ENCODE peak calls at places on chromosomes 3 and 15, in seven cellular contexts. U is heart left ventricle, T is transverse colon, Y is ovary, X is GM12878, Q is endothelial cell of umbilical vein, E is body of pancreas. A is an unnamed sample.
A peak's percentile ranks its signal among the peaks of the same experiment; 100 is the strongest.

GRCh38 chr3:57706462-57706861 is 13.6 kb upstream of the DENND6A start:
- DNase-seq in E (no peak), T (no peak), X (no peak), Q (peak; percentile 51), U (no peak), Y (no peak), A (no peak)

GRCh38 chr3:187992609-187993008 is 161.3 kb upstream of the LPP start:
- DNase-seq in Y (no peak), X (no peak), T (no peak), E (no peak), Q (no peak), U (no peak), A (no peak)

GRCh38 chr3:179671709-179672337 is 19.0 kb downstream of the USP13 start:
- DNase-seq in E (no peak), U (no peak), Q (peak; percentile 100), X (no peak), Y (no peak), T (no peak), A (no peak)

GRCh38 chr15:26864664-26865191 is 2.1 kb upstream of the GABRA5 start:
- DNase-seq in T (no peak), Y (no peak), Q (peak; percentile 4), E (no peak), X (no peak), U (no peak), A (peak; percentile 31)

GRCh38 chr15:62452656-62453055 is 287.6 kb upstream of the C2CD4B start:
- DNase-seq in Y (no peak), U (no peak), Q (no peak), E (no peak), X (no peak), T (no peak), A (no peak)

GRCh38 chr3:54967586-54968244 is 39.9 kb upstream of the LRTM1 start:
- DNase-seq in Q (no peak), Y (no peak), T (no peak), U (no peak), X (no peak), E (no peak), A (no peak)

GRCh38 chr3:63791974-63792373 is 27.1 kb upstream of the C3orf49 start:
- DNase-seq in Q (no peak), T (no peak), U (no peak), Y (no peak), E (no peak), X (no peak), A (no peak)

GRCh38 chr3:190581041-190581501 is 67.2 kb downstream of the IL1RAP start:
- DNase-seq in U (no peak), Y (no peak), E (no peak), T (no peak), X (no peak), Q (peak; percentile 46), A (no peak)

GRCh38 chr3:69143605-69144004 is 21.2 kb upstream of the LMOD3 start:
- DNase-seq in Y (no peak), U (no peak), E (no peak), X (no peak), T (no peak), Q (no peak), A (no peak)

GRCh38 chr3:127184870-127185216 is 8.1 kb upstream of the PRR23E start:
- DNase-seq in E (no peak), T (no peak), X (no peak), Q (no peak), U (no peak), Y (no peak), A (no peak)

GRCh38 chr3:160784853-160785252 is 28.8 kb downstream of the PPM1L start:
- DNase-seq in U (no peak), X (no peak), T (no peak), Y (no peak), Q (no peak), E (no peak), A (peak; percentile 41)

GRCh38 chr15:39785139-39785538 is 2.5 kb upstream of the FSIP1 start:
- DNase-seq in Q (peak; percentile 41), T (no peak), X (no peak), U (no peak), E (peak; percentile 53), Y (no peak), A (no peak)

GRCh38 chr3:131526801-131527347 is 24.1 kb upstream of the MRPL3 start:
- DNase-seq in X (no peak), U (peak; percentile 77), Y (peak; percentile 69), Q (peak; percentile 42), T (no peak), E (peak; percentile 39), A (peak; percentile 26)

GRCh38 chr3:852033-852432 is 240.8 kb upstream of the CNTN6 start:
- DNase-seq in E (no peak), U (no peak), Q (no peak), X (no peak), Y (no peak), T (no peak), A (no peak)

GRCh38 chr3:139202226-139202958 is 141.4 kb upstream of the MRPS22 start:
- DNase-seq in X (no peak), T (peak; percentile 75), Y (no peak), E (peak; percentile 82), Q (no peak), U (no peak), A (no peak)

GRCh38 chr3:89262561-89262960 is 155.1 kb downstream of the EPHA3 start:
- DNase-seq in X (no peak), Y (no peak), Q (no peak), T (no peak), U (no peak), E (no peak), A (no peak)

GRCh38 chr15:96333194-96334016 is 2.9 kb downstream of the NR2F2 start:
- DNase-seq in Y (peak; percentile 62), T (peak; percentile 20), E (peak; percentile 65), X (no peak), U (peak; percentile 69), Q (no peak), A (no peak)

GRCh38 chr3:150925751-150926201 is 20.5 kb upstream of the MINDY4B start:
- DNase-seq in Q (peak; percentile 16), E (peak; percentile 43), U (peak; percentile 68), T (peak; percentile 60), X (no peak), Y (peak; percentile 44), A (peak; percentile 61)

GRCh38 chr3:182889948-182890629 is 90.2 kb downstream of the DCUN1D1 start:
- DNase-seq in T (no peak), U (no peak), X (no peak), Q (no peak), Y (no peak), E (no peak), A (no peak)

GRCh38 chr3:56862352-56863062 is 60.8 kb upstream of the ARHGEF3 start:
- DNase-seq in Q (peak; percentile 76), U (no peak), T (no peak), X (no peak), Y (peak; percentile 39), E (no peak), A (no peak)

GRCh38 chr3:48427630-48427962 is 2.3 kb downstream of the PLXNB1 start:
- DNase-seq in E (no peak), Y (no peak), U (peak; percentile 46), Q (no peak), T (peak; percentile 37), X (no peak), A (no peak)

DNA sequence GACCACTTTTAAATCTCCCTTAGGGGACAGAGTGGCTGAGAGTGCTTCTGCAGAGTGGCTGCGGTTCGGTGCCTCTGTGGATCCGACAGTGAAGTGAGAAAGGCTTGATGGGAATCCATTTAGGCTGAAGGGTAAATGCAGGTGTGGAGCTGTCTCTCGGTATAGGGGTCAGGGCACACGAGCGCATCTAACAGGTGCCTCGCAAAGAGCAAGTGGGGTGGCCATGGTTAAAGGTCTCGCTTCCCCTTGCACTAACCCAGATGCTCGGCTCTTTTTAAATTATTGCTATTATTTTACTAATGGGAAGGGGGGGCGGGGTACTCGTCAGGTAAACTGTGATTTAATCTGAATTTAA is 598 bp upstream of the GJD2 start:
- DNase-seq in E (no peak), Q (no peak), U (no peak), T (no peak), X (no peak), Y (no peak), A (no peak)
- H3K27me3 ChIP-seq in E (no peaks in the 10 kb centered on the region), Q (peaks cover 30% of the 10 kb centered on the region), U (peaks cover 23% of the 10 kb centered on the region), T (peaks cover 59% of the 10 kb centered on the region), X (peaks cover 10% of the 10 kb centered on the region), Y (no peaks in the 10 kb centered on the region), A (peaks cover 9% of the 10 kb centered on the region)

DNA sequence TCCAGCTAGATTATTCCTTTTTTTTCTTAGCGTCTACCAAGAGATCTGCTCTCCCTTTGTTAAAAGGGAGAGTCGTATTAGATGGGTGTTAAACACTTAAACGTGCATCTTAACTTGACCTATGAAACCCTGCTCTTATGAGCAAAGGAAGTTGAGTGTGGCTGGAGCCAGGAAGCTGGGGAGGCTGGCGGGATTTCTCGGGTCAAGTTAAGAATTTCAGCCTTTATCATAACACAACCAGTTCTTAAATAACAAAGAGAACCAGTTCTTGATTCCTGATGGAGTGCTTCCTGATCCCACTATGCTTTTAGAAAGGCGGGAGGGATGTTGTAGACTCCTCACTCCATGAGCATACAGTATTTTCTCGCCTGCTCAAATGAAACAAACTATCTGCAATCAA is 215.1 kb downstream of the ITPR1 start:
- DNase-seq in T (no peak), U (no peak), Y (no peak), Q (peak; percentile 83), X (no peak), E (no peak), A (no peak)
- H3K36me3 ChIP-seq in T (no peaks in the 10 kb centered on the region), U (peaks cover 81% of the 10 kb centered on the region), Y (no peaks in the 10 kb centered on the region), Q (no peaks in the 10 kb centered on the region), X (peaks cover 8% of the 10 kb centered on the region), E (peaks cover 2% of the 10 kb centered on the region), A (peaks cover 79% of the 10 kb centered on the region)

GRCh38 chr3:11604139-11604895 is 39.4 kb downstream of the VGLL4 start:
- DNase-seq in X (no peak), E (no peak), Y (peak; percentile 61), T (no peak), Q (no peak), U (no peak), A (no peak)
- TF ChIP-seq POLR2A in X (no peak), E (no peak), Y (no peak), T (no peak), Q (no peak), U (no peak), A (no peak)

DNA sequence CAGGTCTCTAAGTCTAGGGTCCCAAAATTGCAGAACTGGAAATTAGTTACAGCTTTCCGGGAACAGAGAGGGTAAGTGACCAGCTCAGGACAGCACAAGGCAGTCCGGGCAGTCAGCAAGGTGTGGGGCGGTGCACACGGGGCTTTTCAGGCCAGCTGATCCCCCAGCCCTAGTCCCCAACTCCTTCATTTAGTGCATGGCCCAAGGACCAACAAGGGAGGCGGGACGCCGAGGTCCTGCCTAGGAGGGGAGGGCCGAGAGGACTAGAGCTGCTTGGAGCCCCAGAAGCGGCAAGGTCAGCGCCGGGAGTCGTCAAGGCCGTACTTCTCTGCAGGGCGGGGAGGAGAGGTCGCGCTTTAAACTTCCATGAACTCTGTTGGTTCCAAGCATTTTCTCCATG is 2.0 kb upstream of the PDE8A start:
- DNase-seq in Q (no peak), X (no peak), T (peak; percentile 36), U (peak; percentile 79), Y (peak; percentile 68), E (peak; percentile 47), A (no peak)
- H3K27me3 ChIP-seq in Q (no peaks in the 10 kb centered on the region), X (no peaks in the 10 kb centered on the region), T (no peaks in the 10 kb centered on the region), U (no peaks in the 10 kb centered on the region), Y (no peaks in the 10 kb centered on the region), E (no peaks in the 10 kb centered on the region), A (no peaks in the 10 kb centered on the region)

DNA sequence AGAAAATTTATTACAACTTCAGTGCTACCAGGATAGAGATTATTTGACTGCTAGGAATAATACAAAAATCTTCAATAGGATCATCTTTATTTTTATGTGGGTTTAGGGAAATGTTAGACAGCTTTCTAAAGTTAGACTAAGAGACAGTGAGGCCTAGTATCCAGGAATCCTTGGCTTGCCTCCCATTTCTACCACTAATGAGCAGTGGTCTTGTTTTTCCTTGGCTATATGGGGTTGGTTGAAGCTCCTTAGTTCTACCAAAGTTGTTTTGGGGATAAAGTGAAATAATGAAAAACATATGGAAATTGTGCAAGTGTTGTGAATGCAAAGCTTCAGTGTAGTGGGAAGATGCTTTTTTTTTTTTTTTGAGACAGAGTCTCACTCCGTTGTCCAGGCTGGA is 16.8 kb downstream of the AP4E1 start:
- DNase-seq in X (no peak), E (no peak), Y (no peak), T (no peak), Q (no peak), U (no peak), A (no peak)
- H3K36me3 ChIP-seq in X (no peaks in the 10 kb centered on the region), E (peaks cover 2% of the 10 kb centered on the region), Y (no peaks in the 10 kb centered on the region), T (no peaks in the 10 kb centered on the region), Q (peaks cover 6% of the 10 kb centered on the region), U (peaks cover 74% of the 10 kb centered on the region), A (peaks cover 78% of the 10 kb centered on the region)